ENCODE peak calls at places on chromosome 1, in seven cellular contexts. One of them, this sample, is unnamed.

GRCh38 chr1:219086956-219087469 is 86.7 kb upstream of the LYPLAL1 start:
- DNase-seq in HTR-8/SVneo: no peak
- DNase-seq in KBM-7: no peak
- DNase-seq in NCI-H460: no peak
- DNase-seq in posterior vena cava: no peak
- DNase-seq in astrocyte of the spinal cord: no peak
- DNase-seq in GM13977: no peak
- DNase-seq in this sample: peak

GRCh38 chr1:232084584-232085223 is 458.1 kb downstream of the DISC1 start:
- DNase-seq in astrocyte of the spinal cord: peak
- DNase-seq in posterior vena cava: no peak
- DNase-seq in GM13977: no peak
- DNase-seq in HTR-8/SVneo: no peak
- DNase-seq in KBM-7: peak
- DNase-seq in NCI-H460: no peak
- DNase-seq in this sample: peak

GRCh38 chr1:50352428-50352827 is 70.8 kb downstream of the DMRTA2 start:
- DNase-seq in KBM-7: no peak
- DNase-seq in astrocyte of the spinal cord: no peak
- DNase-seq in GM13977: no peak
- DNase-seq in NCI-H460: no peak
- DNase-seq in posterior vena cava: no peak
- DNase-seq in HTR-8/SVneo: no peak
- DNase-seq in this sample: no peak

GRCh38 chr1:153779781-153780541 is 4.8 kb downstream of the SLC27A3 start:
- DNase-seq in astrocyte of the spinal cord: no peak
- DNase-seq in KBM-7: no peak
- DNase-seq in HTR-8/SVneo: no peak
- DNase-seq in GM13977: no peak
- DNase-seq in posterior vena cava: peak
- DNase-seq in NCI-H460: no peak
- DNase-seq in this sample: no peak

GRCh38 chr1:201964266-201964665 is 9.0 kb downstream of the TIMM17A start:
- DNase-seq in posterior vena cava: no peak
- DNase-seq in NCI-H460: no peak
- DNase-seq in KBM-7: no peak
- DNase-seq in GM13977: no peak
- DNase-seq in astrocyte of the spinal cord: no peak
- DNase-seq in HTR-8/SVneo: no peak
- DNase-seq in this sample: no peak

GRCh38 chr1:224697888-224698450 is 81.9 kb downstream of the CNIH3 start:
- DNase-seq in NCI-H460: no peak
- DNase-seq in astrocyte of the spinal cord: no peak
- DNase-seq in posterior vena cava: no peak
- DNase-seq in GM13977: no peak
- DNase-seq in KBM-7: no peak
- DNase-seq in HTR-8/SVneo: no peak
- DNase-seq in this sample: no peak

GRCh38 chr1:225422795-225423517 is 4.9 kb downstream of the LBR start:
- DNase-seq in KBM-7: no peak
- DNase-seq in posterior vena cava: no peak
- DNase-seq in NCI-H460: no peak
- DNase-seq in HTR-8/SVneo: no peak
- DNase-seq in astrocyte of the spinal cord: no peak
- DNase-seq in GM13977: no peak
- DNase-seq in this sample: no peak

GRCh38 chr1:109669246-109669948 is 1.5 kb downstream of the GSTM2 start:
- DNase-seq in astrocyte of the spinal cord: no peak
- DNase-seq in GM13977: peak
- DNase-seq in posterior vena cava: no peak
- DNase-seq in NCI-H460: no peak
- DNase-seq in KBM-7: peak
- DNase-seq in HTR-8/SVneo: no peak
- DNase-seq in this sample: peak

GRCh38 chr1:234218078-234218477 is 155.2 kb upstream of the COA6 start:
- DNase-seq in HTR-8/SVneo: no peak
- DNase-seq in astrocyte of the spinal cord: no peak
- DNase-seq in KBM-7: no peak
- DNase-seq in GM13977: no peak
- DNase-seq in NCI-H460: no peak
- DNase-seq in posterior vena cava: no peak
- DNase-seq in this sample: no peak

GRCh38 chr1:92075311-92075710 is at the start of gene SETSIP:
- DNase-seq in KBM-7: no peak
- DNase-seq in astrocyte of the spinal cord: no peak
- DNase-seq in GM13977: no peak
- DNase-seq in NCI-H460: no peak
- DNase-seq in posterior vena cava: no peak
- DNase-seq in HTR-8/SVneo: no peak
- DNase-seq in this sample: no peak

GRCh38 chr1:203528098-203528497 is 34.1 kb downstream of the OPTC start:
- DNase-seq in KBM-7: no peak
- DNase-seq in astrocyte of the spinal cord: no peak
- DNase-seq in posterior vena cava: no peak
- DNase-seq in HTR-8/SVneo: no peak
- DNase-seq in NCI-H460: no peak
- DNase-seq in GM13977: no peak
- DNase-seq in this sample: no peak

GRCh38 chr1:162892916-162893714 is 32.1 kb upstream of the CCDC190 start:
- DNase-seq in GM13977: no peak
- DNase-seq in HTR-8/SVneo: no peak
- DNase-seq in astrocyte of the spinal cord: no peak
- DNase-seq in NCI-H460: no peak
- DNase-seq in posterior vena cava: no peak
- DNase-seq in KBM-7: peak
- DNase-seq in this sample: peak

GRCh38 chr1:223859037-223859436 is 13.3 kb upstream of the TP53BP2 start:
- DNase-seq in HTR-8/SVneo: no peak
- DNase-seq in KBM-7: no peak
- DNase-seq in astrocyte of the spinal cord: no peak
- DNase-seq in NCI-H460: no peak
- DNase-seq in posterior vena cava: no peak
- DNase-seq in GM13977: no peak
- DNase-seq in this sample: no peak